ENCODE peak calls at places on chromosomes 7 and 10, in four cellular contexts. One of them, this sample, is unnamed.

GRCh38 chr7:70208236-70209063 is 610.2 kb downstream of the AUTS2 start:
- DNase-seq in Ammon's horn: no peak
- DNase-seq in HEK293T: no peak
- DNase-seq in tibial artery: no peak
- DNase-seq in this sample: no peak

GRCh38 chr10:79299397-79300370 is 47.6 kb upstream of the PPIF start:
- DNase-seq in Ammon's horn: no peak
- DNase-seq in tibial artery: peak; percentile 70
- DNase-seq in HEK293T: no peak
- DNase-seq in this sample: no peak

GRCh38 chr7:96021533-96021932 is 249.2 kb downstream of the DYNC1I1 start:
- DNase-seq in HEK293T: no peak
- DNase-seq in Ammon's horn: no peak
- DNase-seq in tibial artery: no peak
- DNase-seq in this sample: no peak

GRCh38 chr10:29181936-29182335 is 106.9 kb upstream of the LYZL1 start:
- DNase-seq in Ammon's horn: no peak
- DNase-seq in HEK293T: no peak
- DNase-seq in tibial artery: no peak
- DNase-seq in this sample: no peak

GRCh38 chr10:70761031-70761601 is 24.1 kb downstream of the TBATA start:
- DNase-seq in tibial artery: no peak
- DNase-seq in HEK293T: no peak
- DNase-seq in Ammon's horn: no peak
- DNase-seq in this sample: no peak

GRCh38 chr7:67847063-67847798 is 850.6 kb downstream of the TYW1 start:
- DNase-seq in tibial artery: no peak
- DNase-seq in HEK293T: no peak
- DNase-seq in Ammon's horn: peak; percentile 15
- DNase-seq in this sample: no peak

GRCh38 chr10:77744249-77744648 is 106.6 kb upstream of the KCNMA1 start:
- DNase-seq in tibial artery: no peak
- DNase-seq in Ammon's horn: no peak
- DNase-seq in HEK293T: no peak
- DNase-seq in this sample: no peak

GRCh38 chr7:11327633-11328032 is 354.0 kb downstream of the PHF14 start:
- DNase-seq in Ammon's horn: no peak
- DNase-seq in HEK293T: no peak
- DNase-seq in tibial artery: no peak
- DNase-seq in this sample: no peak

GRCh38 chr7:73833251-73833919 is 2.6 kb downstream of the CLDN4 start:
- DNase-seq in tibial artery: no peak
- DNase-seq in Ammon's horn: no peak
- DNase-seq in HEK293T: no peak
- DNase-seq in this sample: no peak

GRCh38 chr7:155710035-155710434 is 65.6 kb downstream of the RBM33 start:
- DNase-seq in Ammon's horn: no peak
- DNase-seq in HEK293T: no peak
- DNase-seq in tibial artery: no peak
- DNase-seq in this sample: no peak

GRCh38 chr10:101285519-101286070 is 56.3 kb upstream of the LBX1 start:
- DNase-seq in Ammon's horn: no peak
- DNase-seq in HEK293T: peak; percentile 69
- DNase-seq in tibial artery: no peak
- DNase-seq in this sample: no peak

GRCh38 chr10:44379907-44380306 is 5.0 kb downstream of the CXCL12 start:
- DNase-seq in Ammon's horn: no peak
- DNase-seq in HEK293T: no peak
- DNase-seq in tibial artery: no peak
- DNase-seq in this sample: no peak

GRCh38 chr7:111953611-111954010 is 252.6 kb downstream of the DOCK4 start:
- DNase-seq in HEK293T: no peak
- DNase-seq in tibial artery: no peak
- DNase-seq in Ammon's horn: peak; percentile 64
- DNase-seq in this sample: no peak

GRCh38 chr7:36871863-36872262 is 147.6 kb upstream of the AOAH start:
- DNase-seq in tibial artery: no peak
- DNase-seq in Ammon's horn: no peak
- DNase-seq in HEK293T: peak; percentile 18
- DNase-seq in this sample: no peak

GRCh38 chr7:38748056-38748610 is 117.0 kb upstream of the AMPH start:
- DNase-seq in Ammon's horn: peak; percentile 17
- DNase-seq in HEK293T: no peak
- DNase-seq in tibial artery: no peak
- DNase-seq in this sample: no peak